ENCODE peak calls at places on chromosomes 2 and 18, in six cellular contexts. I is heart right ventricle, A is D341Med, U is anterior cingulate cortex, S is HS-5, H is NCI-H1092. Q is an unnamed sample.

GRCh38 chr2:237412646-237413292 is 1.2 kb downstream of the COL6A3 start:
- DNase-seq in A (no peak), H (no peak), S (no peak), I (peak; percentile 43), U (no peak), Q (no peak)

GRCh38 chr2:146321175-146321574 is 1523.7 kb upstream of the ACVR2A start:
- DNase-seq in H (no peak), S (no peak), A (no peak), U (no peak), I (no peak), Q (no peak)

GRCh38 chr2:216148983-216149382 is 39.8 kb downstream of the XRCC5 start:
- DNase-seq in I (no peak), H (no peak), U (no peak), A (no peak), S (no peak), Q (no peak)

GRCh38 chr2:236167297-236168109 is 683 bp downstream of the GBX2 start:
- DNase-seq in A (no peak), I (no peak), U (no peak), S (no peak), H (peak; percentile 30), Q (no peak)

GRCh38 chr2:134432438-134432883 is 178.6 kb downstream of the MGAT5 start:
- DNase-seq in H (no peak), U (no peak), A (no peak), I (no peak), S (no peak), Q (no peak)

GRCh38 chr2:102116675-102117471 is 25.7 kb upstream of the IL1R1 start:
- DNase-seq in I (no peak), U (no peak), H (no peak), A (no peak), S (no peak), Q (no peak)

GRCh38 chr2:235116885-235117492 is 165.2 kb downstream of the SH3BP4 start:
- DNase-seq in H (no peak), U (peak; percentile 8), S (peak; percentile 35), A (no peak), I (no peak), Q (no peak)

GRCh38 chr18:78986018-78986481 is 6.4 kb downstream of the SALL3 start:
- DNase-seq in I (no peak), H (peak; percentile 67), U (peak; percentile 16), A (peak; percentile 77), S (no peak), Q (no peak)

GRCh38 chr2:109419960-109420370 is 193.8 kb downstream of the SEPTIN10 start:
- DNase-seq in U (peak; percentile 57), I (no peak), S (no peak), A (no peak), H (no peak), Q (peak; percentile 42)

GRCh38 chr18:3984163-3984757 is 470.8 kb downstream of the DLGAP1 start:
- DNase-seq in A (no peak), H (no peak), U (no peak), S (no peak), I (no peak), Q (no peak)

GRCh38 chr18:3454365-3455089 is 4.6 kb downstream of the TGIF1 start:
- DNase-seq in A (peak; percentile 59), H (no peak), S (no peak), U (peak; percentile 25), I (no peak), Q (no peak)

GRCh38 chr2:73028841-73029240 is 42.7 kb downstream of the SFXN5 start:
- DNase-seq in U (peak; percentile 44), S (no peak), I (no peak), H (peak; percentile 34), A (peak; percentile 54), Q (peak; percentile 19)

GRCh38 chr2:85774126-85774978 is 20.6 kb downstream of the ATOH8 start:
- DNase-seq in A (no peak), H (no peak), I (no peak), U (no peak), S (no peak), Q (no peak)

GRCh38 chr2:39515273-39515896 is 78.3 kb upstream of the MAP4K3 start:
- DNase-seq in U (no peak), A (no peak), S (no peak), H (no peak), I (no peak), Q (no peak)

GRCh38 chr2:74502147-74502719 is 2.8 kb upstream of the LBX2 start:
- DNase-seq in A (no peak), S (no peak), H (no peak), I (no peak), U (no peak), Q (no peak)

GRCh38 chr2:189683348-189683747 is 8.9 kb downstream of the ANKAR start:
- DNase-seq in H (no peak), I (no peak), A (no peak), S (no peak), U (no peak), Q (no peak)

GRCh38 chr2:178177066-178177679 is 17.1 kb upstream of the OSBPL6 start:
- DNase-seq in S (no peak), A (no peak), I (no peak), H (no peak), U (no peak), Q (no peak)

GRCh38 chr2:230828272-230828961 is 36.3 kb upstream of the ITM2C start:
- DNase-seq in H (no peak), S (no peak), U (no peak), I (peak; percentile 69), A (no peak), Q (peak; percentile 72)

GRCh38 chr2:101518470-101519172 is 43.7 kb upstream of the RFX8 start:
- DNase-seq in A (peak; percentile 76), S (no peak), H (no peak), I (peak; percentile 39), U (peak; percentile 64), Q (peak; percentile 33)

GRCh38 chr2:74690571-74690970 is 36.5 kb downstream of the SEMA4F start:
- DNase-seq in I (no peak), A (peak; percentile 67), U (peak; percentile 37), H (peak; percentile 27), S (peak; percentile 10), Q (no peak)

GRCh38 chr2:130845507-130846085 is 8.9 kb downstream of the ARHGEF4 start:
- DNase-seq in A (no peak), S (no peak), H (no peak), U (no peak), I (no peak), Q (no peak)

GRCh38 chr2:69735696-69736095 is 6.2 kb upstream of the ANXA4 start:
- DNase-seq in U (no peak), S (no peak), I (no peak), H (no peak), A (no peak), Q (no peak)

GRCh38 chr18:48949051-48949605 is 1.6 kb downstream of the SMAD7 start:
- DNase-seq in I (peak; percentile 59), H (no peak), U (no peak), S (no peak), A (no peak), Q (no peak)

GRCh38 chr18:3305933-3306332 is 44.0 kb downstream of the MYL12B start:
- DNase-seq in S (no peak), I (no peak), H (no peak), U (no peak), A (no peak), Q (no peak)

GRCh38 chr2:236338495-236339184 is 74.4 kb upstream of the ASB18 start:
- DNase-seq in A (no peak), I (peak; percentile 41), S (no peak), U (peak; percentile 73), H (no peak), Q (no peak)

GRCh38 chr2:43225093-43225787 is 1.2 kb downstream of the ZFP36L2 start:
- DNase-seq in H (no peak), U (no peak), I (peak; percentile 55), S (peak; percentile 37), A (peak; percentile 61), Q (peak; percentile 78)

GRCh38 chr2:199329466-199329865 is 128.3 kb downstream of the SATB2 start:
- DNase-seq in H (no peak), I (no peak), U (no peak), A (no peak), S (no peak), Q (no peak)

GRCh38 chr2:69275490-69275889 is 111.5 kb downstream of the GFPT1 start:
- DNase-seq in S (no peak), A (no peak), U (no peak), H (no peak), I (no peak), Q (no peak)

GRCh38 chr2:60213865-60214657 is 339.4 kb downstream of the BCL11A start:
- DNase-seq in I (no peak), H (no peak), A (peak; percentile 74), S (no peak), U (no peak), Q (peak; percentile 22)

GRCh38 chr18:11366410-11366809 is 217.0 kb upstream of the PIEZO2 start:
- DNase-seq in U (no peak), H (no peak), S (no peak), A (no peak), I (no peak), Q (no peak)

GRCh38 chr2:240622631-240623235 is 2.5 kb upstream of the GPR35 start:
- DNase-seq in H (no peak), S (no peak), I (no peak), A (no peak), U (no peak), Q (peak; percentile 14)

Q was measured in psoas muscle.